ENCODE peak calls at places on chromosomes 13 and 19, in seven cellular contexts. F, V, A, U, K, Y and O are unnamed samples.

GRCh38 chr19:17735410-17735809 is 15.9 kb upstream of the FCHO1 start:
- DNase-seq in Y (no peak), V (peak), K (no peak), U (no peak), F (no peak), A (no peak), O (no peak)

GRCh38 chr19:4969292-4969771 is 419 bp downstream of the KDM4B start:
- DNase-seq in F (no peak), U (no peak), K (no peak), Y (no peak), A (no peak), V (no peak), O (no peak)

GRCh38 chr19:41328818-41329220 is 18.8 kb downstream of the CCDC97 start:
- DNase-seq in F (no peak), V (no peak), A (no peak), K (no peak), U (no peak), Y (no peak), O (no peak)

GRCh38 chr13:43301341-43301969 is 278.1 kb downstream of the DNAJC15 start:
- DNase-seq in U (no peak), K (no peak), F (no peak), V (no peak), A (no peak), Y (no peak), O (no peak)

GRCh38 chr13:98992355-98992754 is 14.5 kb upstream of the DOCK9 start:
- DNase-seq in Y (no peak), U (no peak), V (no peak), F (no peak), K (no peak), A (no peak), O (no peak)

GRCh38 chr19:41563847-41564514 is 12.0 kb upstream of the CEACAM21 start:
- DNase-seq in K (no peak), Y (no peak), V (no peak), F (no peak), U (no peak), A (no peak), O (no peak)

GRCh38 chr19:51477343-51477742 is 996 bp upstream of the CEACAM18 start:
- DNase-seq in Y (no peak), U (no peak), K (no peak), V (no peak), A (no peak), F (no peak), O (no peak)

GRCh38 chr13:42420304-42420703 is 148.4 kb downstream of the AKAP11 start:
- DNase-seq in F (peak), V (no peak), K (no peak), Y (no peak), A (no peak), U (no peak), O (no peak)

GRCh38 chr13:110799246-110800236 is 86.0 kb downstream of the ING1 start:
- DNase-seq in U (no peak), A (no peak), V (no peak), Y (no peak), K (no peak), F (no peak), O (no peak)

GRCh38 chr19:52200044-52200443 is 10.2 kb downstream of the PPP2R1A start:
- DNase-seq in K (no peak), F (no peak), V (no peak), U (no peak), A (no peak), Y (no peak), O (no peak)

GRCh38 chr19:31701146-31701545 is 351.9 kb upstream of the TSHZ3 start:
- DNase-seq in V (no peak), K (no peak), Y (no peak), A (no peak), F (no peak), U (no peak), O (no peak)

GRCh38 chr19:35170359-35171061 is 16.0 kb downstream of the FXYD5 start:
- DNase-seq in K (no peak), Y (no peak), U (no peak), F (no peak), V (no peak), A (no peak), O (no peak)

GRCh38 chr13:108322206-108322824 is 52.8 kb downstream of the TNFSF13B start:
- DNase-seq in K (peak), V (peak), Y (peak), U (peak), A (no peak), F (peak), O (peak)

GRCh38 chr13:48078251-48078656 is 16.6 kb downstream of the MED4 start:
- DNase-seq in A (no peak), U (no peak), F (peak), V (no peak), Y (peak), K (peak), O (peak)

GRCh38 chr13:83880275-83881027 is 1.8 kb downstream of the SLITRK1 start:
- DNase-seq in A (peak), K (no peak), Y (no peak), V (no peak), U (no peak), F (no peak), O (no peak)

GRCh38 chr13:79815041-79815440 is 334.1 kb downstream of the NDFIP2 start:
- DNase-seq in A (no peak), Y (no peak), K (no peak), U (no peak), V (no peak), F (no peak), O (no peak)

GRCh38 chr19:49315111-49315510 is 9.9 kb downstream of the SLC6A16 start:
- DNase-seq in U (no peak), K (no peak), Y (no peak), A (no peak), F (no peak), V (no peak), O (no peak)

GRCh38 chr19:29934257-29934656 is 7.8 kb upstream of the URI1 start:
- DNase-seq in A (no peak), U (no peak), K (no peak), Y (no peak), V (no peak), F (no peak), O (no peak)

GRCh38 chr19:19480688-19481087 is 34.7 kb downstream of the TSSK6 start:
- DNase-seq in U (no peak), K (no peak), V (no peak), F (peak), Y (no peak), A (no peak), O (no peak)

GRCh38 chr13:28012383-28012782 is 23.9 kb upstream of the URAD start:
- DNase-seq in A (no peak), K (no peak), U (no peak), V (no peak), Y (no peak), F (no peak), O (no peak)

GRCh38 chr13:94195715-94196114 is 283.8 kb downstream of the DCT start:
- DNase-seq in A (no peak), V (no peak), K (no peak), F (no peak), Y (no peak), U (no peak), O (no peak)

GRCh38 chr13:42804244-42804868 is 23.0 kb downstream of the FAM216B start:
- DNase-seq in V (no peak), A (no peak), K (no peak), U (no peak), F (no peak), Y (no peak), O (no peak)

GRCh38 chr13:22561581-22561980 is 619.2 kb upstream of the SGCG start:
- DNase-seq in U (no peak), K (no peak), A (no peak), Y (no peak), F (no peak), V (peak), O (no peak)

GRCh38 chr13:98447881-98448641 is 128.8 kb downstream of the STK24 start:
- DNase-seq in U (peak), A (peak), V (peak), Y (peak), K (no peak), F (no peak), O (peak)

GRCh38 chr13:50376895-50377575 is 361.8 kb downstream of the KCNRG start:
- DNase-seq in A (peak), V (no peak), U (peak), K (peak), Y (no peak), F (no peak), O (peak)

GRCh38 chr13:59424661-59425060 is 739.1 kb downstream of the DIAPH3 start:
- DNase-seq in Y (no peak), A (no peak), K (no peak), U (no peak), F (no peak), V (no peak), O (no peak)

GRCh38 chr13:27353166-27353583 is 71.2 kb upstream of the GTF3A start:
- DNase-seq in V (no peak), K (peak), U (no peak), Y (no peak), A (no peak), F (peak), O (no peak)

GRCh38 chr13:91351980-91352379 is 4.5 kb downstream of the MIR17HG start:
- DNase-seq in A (no peak), V (no peak), F (no peak), U (no peak), K (no peak), Y (no peak), O (no peak)

GRCh38 chr13:28449826-28450773 is 44.8 kb downstream of the FLT1 start:
- DNase-seq in V (no peak), U (no peak), F (no peak), A (no peak), K (no peak), Y (no peak), O (no peak)

GRCh38 chr13:40377783-40378182 is 288.7 kb downstream of the FOXO1 start:
- DNase-seq in Y (no peak), V (no peak), U (no peak), K (no peak), F (no peak), A (no peak), O (no peak)

GRCh38 chr13:114112231-114112825 is 20.1 kb downstream of the RASA3 start:
- DNase-seq in V (peak), U (no peak), F (no peak), A (no peak), Y (no peak), K (no peak), O (no peak)

GRCh38 chr19:52351512-52351911 is 15.5 kb downstream of the ZNF610 start:
- DNase-seq in F (no peak), Y (no peak), U (peak), A (peak), K (no peak), V (peak), O (peak)

GRCh38 chr19:55858401-55858800 is 22.1 kb downstream of the NLRP4 start:
- DNase-seq in U (no peak), Y (no peak), A (no peak), K (no peak), V (no peak), F (no peak), O (no peak)

GRCh38 chr19:10868872-10869547 is 2.3 kb upstream of the CARM1 start:
- DNase-seq in K (no peak), F (no peak), U (no peak), Y (no peak), V (no peak), A (no peak), O (no peak)

GRCh38 chr13:76610819-76611415 is 275.3 kb downstream of the KCTD12 start:
- DNase-seq in A (no peak), F (no peak), K (no peak), Y (no peak), U (no peak), V (no peak), O (no peak)

GRCh38 chr19:17385878-17386611 is 8.0 kb downstream of the CCDC194 start:
- DNase-seq in K (peak), U (peak), V (peak), F (no peak), Y (no peak), A (peak), O (peak)

GRCh38 chr13:25887962-25888655 is 163.7 kb downstream of the SHISA2 start:
- DNase-seq in F (no peak), K (no peak), U (no peak), A (no peak), V (no peak), Y (no peak), O (no peak)

GRCh38 chr13:33405371-33405770 is 119.8 kb upstream of the STARD13 start:
- DNase-seq in F (no peak), V (no peak), U (no peak), Y (no peak), K (no peak), A (no peak), O (no peak)

GRCh38 chr13:113930711-113931637 is 42.9 kb downstream of the C13orf46 start:
- DNase-seq in K (no peak), F (peak), A (no peak), Y (no peak), U (no peak), V (no peak), O (no peak)

GRCh38 chr13:75825161-75825560 is 189.0 kb downstream of the LMO7 start:
- DNase-seq in A (no peak), K (no peak), F (no peak), V (no peak), U (no peak), Y (no peak), O (no peak)

DNA sequence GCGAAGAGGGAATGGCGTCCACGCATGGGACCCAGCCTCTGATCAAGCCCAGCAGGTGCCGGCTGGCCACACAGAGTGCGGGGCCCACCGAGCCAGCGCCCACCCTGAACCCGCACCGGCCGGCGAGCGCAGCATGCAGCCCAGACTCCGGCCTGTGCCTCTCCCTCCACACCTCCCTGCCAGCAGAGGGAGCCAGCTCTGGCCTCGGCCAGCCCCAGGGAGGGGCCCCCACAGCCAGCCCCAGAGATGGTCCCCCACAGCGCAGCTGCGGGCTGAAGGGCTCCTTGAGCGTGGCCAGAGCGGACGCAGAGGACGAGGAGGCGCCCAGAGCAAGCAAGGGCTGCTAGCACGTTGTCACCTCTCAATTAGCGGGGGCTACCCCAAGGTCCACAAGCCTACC is 904.5 kb downstream of the SLITRK6 start:
- DNase-seq in V (no peak), Y (no peak), A (peak), U (no peak), F (no peak), K (no peak), O (no peak)
- TF ChIP-seq JUND in V (no peak), Y (no peak), A (no peak), U (no peak), F (no peak), K (no peak), O (no peak)

GRCh38 chr19:7242601-7243258 is 51.5 kb downstream of the INSR start:
- DNase-seq in Y (no peak), V (peak), U (no peak), K (no peak), F (peak), A (no peak), O (no peak)
- TF ChIP-seq JUND in Y (no peak), V (no peak), U (no peak), K (no peak), F (no peak), A (no peak), O (no peak)

GRCh38 chr13:111845621-111846351 is 221.2 kb upstream of the SOX1 start:
- DNase-seq in F (no peak), U (no peak), K (no peak), V (no peak), A (peak), Y (no peak), O (no peak)
- TF ChIP-seq JUND in F (no peak), U (no peak), K (no peak), V (no peak), A (no peak), Y (no peak), O (no peak)

DNA sequence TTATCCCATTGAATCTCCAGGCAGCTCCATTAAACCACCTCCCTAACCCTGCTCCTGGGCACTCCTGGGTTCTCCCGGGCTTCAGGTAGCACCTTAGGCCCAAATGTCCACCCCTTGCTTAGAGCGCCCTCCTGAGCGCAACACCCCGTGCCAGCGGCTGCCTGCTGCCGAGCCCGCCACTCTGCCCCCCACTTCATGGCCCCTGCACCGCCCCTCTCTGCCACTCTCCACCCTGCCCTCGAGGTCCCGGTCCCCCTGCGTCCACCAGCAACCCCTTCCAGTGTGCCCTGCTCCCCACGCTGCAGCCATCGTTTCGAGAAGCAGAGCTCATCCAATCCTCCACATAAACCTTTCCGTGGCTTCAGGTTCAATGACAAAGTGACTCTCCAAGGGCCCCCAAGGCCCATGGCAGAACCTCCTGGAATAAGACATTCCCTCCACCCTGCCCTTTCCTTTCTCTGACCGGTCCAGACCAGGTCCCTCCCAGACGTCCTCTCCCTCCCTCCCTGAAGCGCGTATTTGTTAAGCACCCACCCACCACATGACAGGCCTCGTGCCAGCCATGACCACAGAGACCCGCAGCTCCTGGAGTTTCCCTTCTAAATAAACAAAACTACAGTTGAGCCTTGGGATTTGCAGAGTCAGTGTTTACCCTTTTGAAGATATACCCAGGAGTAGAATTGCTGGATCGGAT is 66.6 kb downstream of the ARHGEF18 start:
- DNase-seq in V (no peak), U (no peak), F (no peak), K (peak), Y (no peak), A (no peak), O (no peak)
- TF ChIP-seq JUND in V (no peak), U (no peak), F (no peak), K (no peak), Y (no peak), A (no peak), O (no peak)

DNA sequence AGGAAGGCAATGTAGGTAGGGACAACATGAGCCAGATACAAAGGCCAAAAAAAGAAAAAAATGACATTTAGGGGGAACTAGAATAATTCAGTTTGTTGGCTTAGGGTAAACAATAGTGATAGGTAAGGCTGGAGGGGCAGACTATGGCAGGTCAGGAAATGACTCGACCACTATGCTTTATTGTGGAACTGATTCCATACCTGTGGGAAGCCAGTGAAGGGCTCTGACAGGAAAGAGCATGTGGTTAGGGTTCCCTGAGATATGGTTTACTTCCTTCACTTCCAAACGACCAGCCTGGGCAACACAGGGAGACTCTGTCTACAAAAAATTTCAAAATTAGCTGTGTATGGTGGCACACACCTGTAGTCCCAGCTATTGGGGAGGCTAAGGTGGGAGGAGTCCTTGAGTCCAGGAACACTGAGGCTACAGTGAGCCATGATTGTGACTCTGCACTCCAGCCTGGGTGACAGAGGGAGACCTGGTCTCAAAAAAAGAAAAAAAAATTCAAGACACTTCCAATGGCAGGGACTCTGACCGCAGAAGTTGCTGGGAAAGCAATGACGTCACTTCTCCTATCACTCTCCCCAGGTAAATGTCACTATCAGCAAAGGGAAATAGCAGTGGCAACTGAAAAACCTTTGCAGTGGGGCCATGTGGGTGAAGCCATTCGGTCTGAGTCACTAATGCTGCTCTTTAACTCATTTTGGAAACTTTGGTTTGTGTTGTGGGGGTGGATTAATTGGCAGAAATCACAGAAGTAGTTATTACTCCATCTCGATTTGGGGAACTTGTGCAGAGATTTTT is 192.8 kb upstream of the TSC22D1 start:
- DNase-seq in Y (no peak), F (peak), K (no peak), V (no peak), A (no peak), U (no peak), O (no peak)
- TF ChIP-seq JUND in Y (no peak), F (no peak), K (no peak), V (no peak), A (no peak), U (no peak), O (no peak)

DNA sequence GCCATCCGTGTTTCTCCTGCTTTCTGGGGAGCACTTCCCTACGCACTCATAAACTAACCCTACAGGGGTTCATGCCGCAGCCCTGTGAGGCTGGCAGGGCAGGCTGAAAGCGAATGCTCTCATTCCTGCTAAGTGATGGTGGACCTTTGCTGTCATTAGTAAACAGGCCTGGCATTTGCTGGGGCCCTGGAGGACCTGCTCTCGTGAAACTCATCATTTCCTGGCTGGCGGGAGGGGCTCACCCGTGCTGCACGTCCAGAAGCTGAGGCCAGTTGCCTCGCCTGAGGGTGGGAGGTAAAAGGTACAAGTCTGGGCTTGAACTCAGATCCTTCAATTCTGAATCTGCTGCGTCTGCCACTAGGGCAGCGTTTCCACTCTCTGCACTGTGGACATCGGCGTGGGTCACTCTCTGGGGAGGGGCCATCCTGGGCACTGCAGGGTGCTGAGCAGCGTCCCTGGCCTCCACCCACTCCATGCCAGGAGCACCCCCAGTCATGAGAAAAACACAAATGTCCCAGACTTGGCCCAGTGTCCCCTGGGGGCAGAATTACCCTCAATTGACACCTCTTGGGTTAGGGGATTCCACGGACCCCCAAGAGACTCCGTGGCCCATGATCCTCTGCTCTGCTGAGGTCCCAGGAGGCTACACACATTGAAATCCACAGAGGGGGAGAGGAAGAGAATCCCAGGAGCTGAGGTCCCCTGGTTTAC is 7.0 kb downstream of the MOB3A start:
- DNase-seq in K (no peak), F (peak), Y (no peak), U (no peak), A (no peak), V (peak), O (no peak)
- TF ChIP-seq JUND in K (no peak), F (no peak), Y (no peak), U (no peak), A (no peak), V (no peak), O (no peak)